ENCODE peak calls at places on chromosome 22, in nine cellular contexts. E, N, I, L, A, S, O, B and M are unnamed samples.
A peak's percentile ranks its signal among the peaks of the same experiment; 100 is the strongest.

GRCh38 chr22:40036591-40037225 is 42.0 kb downstream of the FAM83F start:
- DNase-seq in E (no peak), N (no peak), I (peak; percentile 74), L (peak; percentile 53), A (peak; percentile 58), S (no peak), O (peak; percentile 55), B (peak; percentile 69), M (peak; percentile 28)

GRCh38 chr22:20128902-20129746 is 2.5 kb upstream of the ZDHHC8 start:
- DNase-seq in E (no peak), N (no peak), I (peak; percentile 38), L (no peak), A (no peak), S (no peak), O (no peak), B (peak; percentile 71), M (no peak)

GRCh38 chr22:49994361-49995058 is 18.1 kb downstream of the IL17REL start:
- DNase-seq in E (no peak), N (no peak), I (no peak), L (no peak), A (no peak), S (no peak), O (no peak), B (no peak), M (no peak)

GRCh38 chr22:27100789-27101188 is 443.4 kb downstream of the MIAT start:
- DNase-seq in E (no peak), N (no peak), I (peak; percentile 47), L (no peak), A (no peak), S (no peak), O (peak; percentile 60), B (no peak), M (no peak)

GRCh38 chr22:49629586-49630447 is 197.9 kb downstream of the BRD1 start:
- DNase-seq in E (no peak), N (no peak), I (no peak), L (no peak), A (no peak), S (no peak), O (no peak), B (no peak), M (no peak)

GRCh38 chr22:49244466-49245420 is 582.9 kb downstream of the BRD1 start:
- DNase-seq in E (no peak), N (no peak), I (no peak), L (no peak), A (no peak), S (no peak), O (no peak), B (peak; percentile 36), M (no peak)

GRCh38 chr22:45735273-45735672 is 63.6 kb downstream of the ATXN10 start:
- DNase-seq in E (no peak), N (no peak), I (no peak), L (no peak), A (no peak), S (no peak), O (no peak), B (no peak), M (no peak)

GRCh38 chr22:38712496-38713207 is 6.9 kb downstream of the GTPBP1 start:
- DNase-seq in E (no peak), N (no peak), I (no peak), L (no peak), A (no peak), S (no peak), O (no peak), B (no peak), M (no peak)

GRCh38 chr22:40009231-40009769 is 14.5 kb downstream of the FAM83F start:
- DNase-seq in E (no peak), N (no peak), I (no peak), L (no peak), A (no peak), S (no peak), O (no peak), B (no peak), M (no peak)

GRCh38 chr22:49676230-49676629 is 151.4 kb downstream of the BRD1 start:
- DNase-seq in E (no peak), N (no peak), I (no peak), L (no peak), A (no peak), S (no peak), O (no peak), B (peak; percentile 42), M (no peak)

GRCh38 chr22:38073150-38074130 is 10.5 kb downstream of the SLC16A8 start:
- DNase-seq in E (no peak), N (no peak), I (no peak), L (no peak), A (no peak), S (no peak), O (no peak), B (no peak), M (no peak)

GRCh38 chr22:40422558-40423245 is 52.3 kb downstream of the SGSM3 start:
- DNase-seq in E (no peak), N (no peak), I (no peak), L (no peak), A (no peak), S (no peak), O (no peak), B (no peak), M (no peak)

GRCh38 chr22:37932821-37933578 is 20.4 kb downstream of the C22orf23 start:
- DNase-seq in E (no peak), N (no peak), I (no peak), L (no peak), A (no peak), S (no peak), O (no peak), B (no peak), M (no peak)

GRCh38 chr22:32375678-32376450 is 18.2 kb downstream of the RFPL3 start:
- DNase-seq in E (no peak), N (no peak), I (no peak), L (no peak), A (no peak), S (no peak), O (no peak), B (no peak), M (no peak)

GRCh38 chr22:38298312-38299000 is 18.8 kb downstream of the CSNK1E start:
- DNase-seq in E (no peak), N (peak; percentile 100), I (no peak), L (no peak), A (no peak), S (no peak), O (peak; percentile 98), B (peak; percentile 67), M (no peak)

GRCh38 chr22:46737976-46738641 is at the start of gene CERK:
- DNase-seq in E (no peak), N (no peak), I (peak; percentile 56), L (peak; percentile 71), A (no peak), S (peak; percentile 62), O (no peak), B (peak; percentile 82), M (no peak)

GRCh38 chr22:42344391-42344861 is 74.0 kb upstream of the TCF20 start:
- DNase-seq in E (no peak), N (peak; percentile 32), I (no peak), L (no peak), A (no peak), S (no peak), O (peak; percentile 57), B (no peak), M (no peak)

GRCh38 chr22:47842119-47842518 is 1079.7 kb downstream of the TBC1D22A start:
- DNase-seq in E (no peak), N (no peak), I (no peak), L (peak; percentile 9), A (no peak), S (no peak), O (no peak), B (no peak), M (no peak)
- TF ChIP-seq CTCF in E (no peak), N (no peak), I (no peak), L (peak; percentile 30), A (no peak), S (no peak), O (no peak), B (no peak), M (no peak)

GRCh38 chr22:19035474-19036228 is 86.6 kb downstream of the DGCR2 start:
- DNase-seq in E (no peak), N (no peak), I (no peak), L (no peak), A (no peak), S (no peak), O (no peak), B (no peak), M (no peak)
- TF ChIP-seq CTCF in E (no peak), N (peak; percentile 35), I (no peak), L (no peak), A (no peak), S (no peak), O (peak; percentile 3), B (no peak), M (no peak)

GRCh38 chr22:28774378-28774777 is 1.9 kb downstream of the CCDC117 start:
- DNase-seq in E (no peak), N (no peak), I (no peak), L (no peak), A (no peak), S (no peak), O (no peak), B (no peak), M (no peak)

GRCh38 chr22:28771195-28771791 is 1.2 kb upstream of the CCDC117 start:
- DNase-seq in E (no peak), N (no peak), I (no peak), L (no peak), A (no peak), S (no peak), O (no peak), B (no peak), M (no peak)

GRCh38 chr22:28773461-28773867 is 969 bp downstream of the CCDC117 start:
- DNase-seq in E (peak; percentile 41), N (no peak), I (no peak), L (peak; percentile 68), A (no peak), S (no peak), O (no peak), B (no peak), M (no peak)

GRCh38 chr22:28769394-28770085 is 3.0 kb upstream of the CCDC117 start:
- DNase-seq in E (no peak), N (no peak), I (no peak), L (no peak), A (no peak), S (no peak), O (no peak), B (no peak), M (no peak)

GRCh38 chr22:28772633-28773460 is at the start of gene CCDC117:
- DNase-seq in E (peak; percentile 75), N (peak; percentile 88), I (peak; percentile 88), L (peak; percentile 90), A (peak; percentile 87), S (peak; percentile 94), O (peak; percentile 91), B (peak; percentile 94), M (peak; percentile 90)
- TF ChIP-seq CTCF in E (peak; percentile 21), N (no peak), I (peak; percentile 32), L (no peak), A (peak; percentile 22), S (no peak), O (peak; percentile 10), B (peak; percentile 31), M (no peak)

DNA sequence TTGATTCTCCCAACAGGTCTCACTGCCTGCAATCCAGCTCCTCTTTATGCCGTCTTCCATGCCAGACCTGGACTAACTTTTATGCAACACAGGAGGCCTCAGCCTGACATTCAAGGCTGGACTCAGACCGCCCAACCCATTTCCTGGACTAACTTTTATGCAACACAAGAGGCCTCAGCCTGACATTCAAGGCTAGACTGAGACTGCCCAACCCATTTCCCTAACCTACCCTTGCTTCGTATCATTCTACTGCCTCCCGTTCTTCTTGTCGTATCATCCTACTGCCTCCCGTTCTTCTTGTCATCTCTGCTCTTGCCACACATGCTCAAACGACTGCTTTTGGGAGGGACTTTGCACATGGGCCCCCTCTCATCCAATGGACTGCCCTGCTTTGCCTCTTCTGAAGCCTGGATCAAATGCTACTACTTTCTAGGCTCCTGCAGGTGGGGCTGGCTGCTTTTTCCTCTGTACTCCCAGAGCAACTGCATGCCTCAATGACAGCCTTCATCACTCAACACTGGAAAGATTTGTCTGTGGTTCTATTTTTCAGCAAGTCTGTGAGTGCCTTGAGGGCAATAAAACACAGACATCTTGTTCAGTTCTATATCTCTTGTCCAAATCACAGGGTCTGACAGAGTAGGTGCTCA is 7.8 kb downstream of the TBC1D10A start:
- DNase-seq in E (no peak), N (no peak), I (no peak), L (no peak), A (no peak), S (no peak), O (no peak), B (no peak), M (no peak)
- TF ChIP-seq CTCF in E (no peak), N (no peak), I (no peak), L (no peak), A (no peak), S (no peak), O (no peak), B (no peak), M (no peak)